ENCODE peak calls at places on chromosomes 11 and 22, in six cellular contexts. Z is effector CD8-positive, alpha-beta T cell; H is T follicular helper cell; R is Calu3; E is cardiac muscle cell; K is left cardiac atrium. Q is an unnamed sample.
A peak's percentile ranks its signal among the peaks of the same experiment; 100 is the strongest.

GRCh38 chr11:83933008-83933407 is 646.8 kb upstream of the CCDC90B start:
- DNase-seq in H (no peak), K (no peak), R (no peak), E (no peak), Z (no peak), Q (no peak)

GRCh38 chr11:129117595-129118350 is 74.4 kb downstream of the ARHGAP32 start:
- DNase-seq in E (peak; percentile 61), K (no peak), R (peak; percentile 49), Z (peak; percentile 32), H (peak; percentile 25), Q (peak; percentile 94)

GRCh38 chr11:90639687-90640086 is 416.8 kb upstream of the CHORDC1 start:
- DNase-seq in Z (no peak), H (no peak), E (peak; percentile 15), R (peak; percentile 3), K (no peak), Q (no peak)

GRCh38 chr11:130421697-130422096 is 6.7 kb downstream of the ADAMTS8 start:
- DNase-seq in Z (no peak), E (no peak), K (no peak), R (no peak), H (no peak), Q (no peak)

GRCh38 chr11:4187055-4187988 is 92.7 kb downstream of the RRM1 start:
- DNase-seq in Z (peak; percentile 74), E (peak; percentile 91), K (peak; percentile 96), R (peak; percentile 92), H (peak; percentile 68), Q (peak; percentile 96)

GRCh38 chr22:50473088-50473487 is 1.7 kb downstream of the SBF1 start:
- DNase-seq in Z (peak; percentile 42), R (peak; percentile 54), E (no peak), K (no peak), H (peak; percentile 44), Q (no peak)

GRCh38 chr22:27987557-27987956 is 68.5 kb upstream of the PITPNB start:
- DNase-seq in R (no peak), Z (no peak), K (no peak), E (no peak), H (no peak), Q (no peak)

GRCh38 chr11:123704341-123704740 is 37.1 kb downstream of the ZNF202 start:
- DNase-seq in Z (no peak), E (no peak), R (no peak), H (no peak), K (no peak), Q (no peak)

GRCh38 chr11:118234833-118235232 is 10.0 kb upstream of the JAML start:
- DNase-seq in E (no peak), K (no peak), R (no peak), Z (no peak), H (no peak), Q (no peak)

GRCh38 chr11:5516599-5516998 is at the start of gene UBQLNL:
- DNase-seq in K (no peak), Z (no peak), E (no peak), R (no peak), H (no peak), Q (no peak)

GRCh38 chr11:87251560-87251959 is 213.8 kb downstream of the TMEM135 start:
- DNase-seq in K (no peak), E (no peak), Z (no peak), H (no peak), R (no peak), Q (no peak)

GRCh38 chr11:93196816-93197382 is 892 bp downstream of the SLC36A4 start:
- DNase-seq in E (no peak), K (no peak), H (no peak), Z (no peak), R (no peak), Q (peak; percentile 55)

GRCh38 chr22:45863981-45864751 is 112.8 kb downstream of the WNT7B start:
- DNase-seq in K (peak; percentile 75), H (peak; percentile 49), R (peak; percentile 87), E (peak; percentile 60), Z (peak; percentile 60), Q (peak; percentile 5)

GRCh38 chr11:73931039-73931645 is 19.7 kb upstream of the DNAJB13 start:
- DNase-seq in K (no peak), E (peak; percentile 74), H (no peak), R (peak; percentile 42), Z (no peak), Q (peak; percentile 16)

GRCh38 chr22:17235149-17235655 is 16.0 kb upstream of the ADA2 start:
- DNase-seq in R (no peak), Z (no peak), E (no peak), H (no peak), K (no peak), Q (no peak)

GRCh38 chr22:37196539-37197450 is 8.7 kb upstream of the C1QTNF6 start:
- DNase-seq in R (peak; percentile 64), E (peak; percentile 61), K (peak; percentile 88), Z (no peak), H (no peak), Q (no peak)

GRCh38 chr11:6603287-6604080 is at the start of the genes ILK and RRP8:
- DNase-seq in R (peak; percentile 91), H (peak; percentile 67), Z (peak; percentile 63), K (peak; percentile 94), E (peak; percentile 96), Q (peak; percentile 80)

Q was measured in NCI-H526.